ENCODE peak calls at places on chromosome 19, in four cellular contexts. W is lower lobe of right lung, K is A549, O is neuronal stem cell. D is an unnamed sample. For H3K9me3, the result is how much of the 10 kb centered on the place peaks cover.

GRCh38 chr19:47991191-47991808 is 670 bp downstream of the BSPH1 start:
- DNase-seq in W (no peak), K (no peak), O (no peak), D (no peak)

GRCh38 chr19:50720921-50721291 is 1.3 kb upstream of the SHANK1 start:
- DNase-seq in W (no peak), K (no peak), O (no peak), D (no peak)

GRCh38 chr19:14053500-14053899 is 8.4 kb downstream of the PALM3 start:
- DNase-seq in W (no peak), K (no peak), O (no peak), D (no peak)

GRCh38 chr19:6528544-6529121 is 2.2 kb upstream of the TNFSF9 start:
- DNase-seq in W (peak), K (no peak), O (no peak), D (no peak)

GRCh38 chr19:46202872-46203860 is 26.4 kb upstream of the IGFL1 start:
- DNase-seq in W (no peak), K (no peak), O (no peak), D (no peak)

GRCh38 chr19:5894704-5895349 is 8.8 kb downstream of the NDUFA11 start:
- DNase-seq in W (no peak), K (no peak), O (no peak), D (no peak)

GRCh38 chr19:50368649-50369570 is 3.5 kb upstream of the NAPSA start:
- DNase-seq in W (peak), K (peak), O (peak), D (peak)

GRCh38 chr19:6739390-6739883 is at the start of gene TRIP10:
- DNase-seq in W (peak), K (peak), O (peak), D (peak)

GRCh38 chr19:16288544-16288943 is 36.1 kb upstream of the KLF2 start:
- DNase-seq in W (no peak), K (no peak), O (no peak), D (no peak)

GRCh38 chr19:36331353-36332228 is 47.4 kb downstream of the ZFP14 start:
- DNase-seq in W (peak), K (peak), O (peak), D (peak)

DNA sequence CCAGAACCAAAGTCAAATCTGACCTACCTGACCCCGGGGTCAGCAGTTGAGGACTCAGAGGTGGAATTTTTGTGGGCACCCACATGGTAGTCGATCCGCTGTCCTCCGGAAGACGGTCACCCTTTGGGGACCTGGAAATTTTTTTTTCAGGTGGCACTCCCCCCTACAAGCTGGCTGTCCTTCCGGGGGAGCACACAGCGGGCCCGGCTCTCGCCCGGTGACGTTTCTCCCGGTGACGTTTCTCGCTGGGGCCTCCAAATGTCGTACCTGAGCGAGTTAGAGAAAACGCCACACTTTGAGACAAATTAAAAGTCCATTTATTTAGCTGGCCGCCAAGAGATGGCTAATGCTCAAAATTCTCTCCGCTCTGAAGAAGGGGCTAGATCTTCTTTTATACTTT is 48.8 kb downstream of the ZFP14 start:
- DNase-seq in W (no peak), K (no peak), O (no peak), D (no peak)
- H3K9me3 ChIP-seq in W (under half), K (half or more), O (half or more), D (under half)

GRCh38 chr19:55273978-55274707 is 5.8 kb downstream of the HSPBP1 start:
- DNase-seq in W (no peak), K (no peak), O (no peak), D (no peak)

GRCh38 chr19:55276720-55277430 is 3.0 kb downstream of the HSPBP1 start:
- DNase-seq in W (no peak), K (no peak), O (no peak), D (no peak)

GRCh38 chr19:55278391-55279135 is 1.3 kb downstream of the HSPBP1 start:
- DNase-seq in W (no peak), K (no peak), O (no peak), D (no peak)

GRCh38 chr19:55277494-55277893 is 2.4 kb downstream of the HSPBP1 start:
- DNase-seq in W (no peak), K (no peak), O (no peak), D (no peak)

DNA sequence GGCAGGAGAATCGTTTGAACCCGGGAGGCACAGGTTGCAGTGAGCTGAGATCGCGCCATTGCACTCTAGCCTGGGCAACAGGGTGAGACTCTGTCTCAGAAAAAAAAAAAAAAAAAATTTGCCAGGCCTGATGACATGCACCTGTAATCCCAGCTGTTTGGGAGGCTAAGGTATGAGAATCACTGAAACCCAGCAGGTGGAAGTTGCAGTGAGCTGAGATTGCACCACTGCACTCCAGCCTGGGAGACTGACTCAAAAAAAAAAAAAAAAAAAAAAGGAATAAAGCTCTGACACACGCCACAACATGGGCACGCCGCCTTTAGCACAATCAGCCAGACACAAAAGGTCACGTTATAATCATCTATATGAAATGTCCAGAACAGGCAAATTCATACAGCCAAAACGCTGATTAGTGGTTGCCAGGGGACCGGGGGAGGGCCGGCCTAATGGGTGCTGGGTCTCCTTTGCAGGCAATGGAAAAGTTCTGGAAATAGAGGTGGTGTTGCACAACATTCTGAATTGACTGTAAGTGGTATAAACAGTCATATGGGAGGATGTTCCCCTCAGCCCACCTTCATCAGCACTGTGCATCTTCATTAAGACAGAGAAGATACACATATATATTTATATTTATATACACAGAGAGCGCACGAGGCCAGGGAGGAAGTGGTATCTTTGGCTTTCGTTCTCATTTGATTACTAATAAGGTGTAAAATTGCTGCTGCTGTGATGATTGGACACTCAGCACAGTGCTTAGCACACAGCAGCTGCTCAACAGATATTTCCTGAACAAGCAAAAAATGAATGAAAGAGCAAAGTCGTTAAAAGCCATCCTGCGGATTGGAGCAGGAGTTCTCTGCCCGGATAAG is 3.8 kb downstream of the HSPBP1 start:
- DNase-seq in W (no peak), K (no peak), O (no peak), D (no peak)
- H3K4me3 ChIP-seq in W (no peak), K (no peak), O (no peak), D (no peak)

GRCh38 chr19:52110780-52111179 is 15.2 kb upstream of the ZNF841 start:
- DNase-seq in W (no peak), K (no peak), O (no peak), D (no peak)

GRCh38 chr19:52120286-52120685 is 19.5 kb downstream of the ZNF616 start:
- DNase-seq in W (no peak), K (no peak), O (no peak), D (no peak)

GRCh38 chr19:52112624-52113023 is 17.1 kb upstream of the ZNF841 start:
- DNase-seq in W (no peak), K (no peak), O (no peak), D (no peak)

GRCh38 chr19:52114691-52115090 is 19.1 kb upstream of the ZNF841 start:
- DNase-seq in W (no peak), K (no peak), O (no peak), D (no peak)

GRCh38 chr19:52115526-52116053 is 20.0 kb upstream of the ZNF841 start:
- DNase-seq in W (no peak), K (no peak), O (no peak), D (no peak)
- H3K9me3 ChIP-seq in W (half or more), K (half or more), O (half or more), D (under half)

GRCh38 chr19:4057913-4058695 is 8.6 kb downstream of the ZBTB7A start:
- DNase-seq in W (peak), K (peak), O (no peak), D (peak)

GRCh38 chr19:4060621-4061177 is 6.0 kb downstream of the ZBTB7A start:
- DNase-seq in W (peak), K (no peak), O (no peak), D (no peak)

GRCh38 chr19:4059931-4060620 is 6.6 kb downstream of the ZBTB7A start:
- DNase-seq in W (peak), K (no peak), O (no peak), D (peak)

GRCh38 chr19:4058696-4059492 is 7.8 kb downstream of the ZBTB7A start:
- DNase-seq in W (peak), K (no peak), O (no peak), D (no peak)

GRCh38 chr19:4059493-4059880 is 7.2 kb downstream of the ZBTB7A start:
- DNase-seq in W (no peak), K (no peak), O (no peak), D (no peak)
- H3K4me3 ChIP-seq in W (peak), K (no peak), O (no peak), D (no peak)

DNA sequence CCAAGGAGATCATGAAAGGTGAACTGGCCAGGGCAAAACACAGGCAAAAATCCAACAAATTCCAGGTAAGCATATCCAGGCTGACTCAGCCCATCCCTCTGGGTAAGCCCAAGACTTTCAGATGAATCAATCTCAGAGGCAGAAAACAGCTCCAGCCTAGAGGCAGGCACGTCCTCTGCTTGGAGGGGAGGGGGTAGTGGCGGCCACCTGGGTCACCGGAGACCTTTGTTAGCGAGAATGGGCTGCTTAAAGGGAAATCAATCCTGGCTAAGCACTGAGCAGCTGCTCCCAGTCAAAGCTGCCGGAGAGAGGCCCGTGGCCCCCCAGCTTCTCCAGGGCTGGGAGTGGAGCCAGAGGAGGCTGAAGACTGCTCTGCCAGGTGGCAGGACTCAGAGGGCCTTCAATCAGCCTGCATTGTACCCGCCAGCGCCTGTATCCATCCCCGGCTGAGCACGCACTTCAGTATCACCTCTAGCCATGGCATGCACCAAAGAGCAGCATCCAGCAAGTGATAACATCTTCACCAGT is 48.2 kb downstream of the PIN1 start:
- DNase-seq in W (no peak), K (no peak), O (peak), D (no peak)
- H3K9me3 ChIP-seq in W (under half), K (under half), O (under half), D (under half)

GRCh38 chr19:19777692-19778091 is 43.9 kb downstream of the ZNF506 start:
- DNase-seq in W (no peak), K (no peak), O (no peak), D (no peak)
- H3K4me3 ChIP-seq in W (no peak), K (peak), O (peak), D (peak)